ENCODE peak calls at places on chromosomes 11 and 22, in eight cellular contexts. N is CD4-positive, alpha-beta T cell; I is ovary; U is HCT116; Q is mucosa of descending colon; B is GM12865; E is neural progenitor cell; V is GM20000. A is an unnamed sample.

GRCh38 chr22:23248583-23248982 is 68.3 kb downstream of the BCR start:
- DNase-seq in N (no peak), I (no peak), U (no peak), Q (no peak), B (peak), E (peak), V (no peak), A (no peak)

GRCh38 chr11:22510010-22510409 is 115.6 kb downstream of the FANCF start:
- DNase-seq in N (no peak), I (no peak), U (no peak), Q (no peak), B (no peak), E (no peak), V (no peak), A (no peak)

GRCh38 chr11:8777907-8778767 is 95.5 kb downstream of the RPL27A start:
- DNase-seq in N (no peak), I (peak), U (no peak), Q (peak), B (peak), E (peak), V (peak), A (peak)

GRCh38 chr11:27238811-27239210 is 124.2 kb downstream of the CCDC34 start:
- DNase-seq in N (no peak), I (no peak), U (no peak), Q (no peak), B (no peak), E (no peak), V (no peak), A (no peak)

GRCh38 chr11:19311306-19312030 is 70.7 kb upstream of the E2F8 start:
- DNase-seq in N (no peak), I (no peak), U (peak), Q (peak), B (peak), E (peak), V (peak), A (peak)

GRCh38 chr11:133968300-133968699 is 11.5 kb upstream of the IGSF9B start:
- DNase-seq in N (no peak), I (no peak), U (no peak), Q (no peak), B (no peak), E (peak), V (no peak), A (no peak)

GRCh38 chr11:112961751-112962747 is 829 bp downstream of the NCAM1 start:
- DNase-seq in N (no peak), I (peak), U (no peak), Q (peak), B (no peak), E (peak), V (peak), A (peak)

GRCh38 chr11:116742104-116742503 is 30.7 kb downstream of the BUD13 start:
- DNase-seq in N (no peak), I (no peak), U (no peak), Q (no peak), B (no peak), E (no peak), V (no peak), A (no peak)

GRCh38 chr22:26229910-26230309 is 60.6 kb downstream of the SEZ6L start:
- DNase-seq in N (no peak), I (no peak), U (no peak), Q (no peak), B (no peak), E (no peak), V (no peak), A (no peak)

GRCh38 chr11:71996517-71996916 is 2.2 kb upstream of the IL18BP start:
- DNase-seq in N (no peak), I (no peak), U (no peak), Q (no peak), B (no peak), E (no peak), V (no peak), A (no peak)

GRCh38 chr11:75350743-75351540 is 519 bp downstream of the ARRB1 start:
- DNase-seq in N (peak), I (peak), U (no peak), Q (peak), B (no peak), E (peak), V (peak), A (peak)

GRCh38 chr11:101128571-101129202 is 926 bp downstream of the PGR start:
- DNase-seq in N (no peak), I (peak), U (no peak), Q (peak), B (no peak), E (peak), V (peak), A (peak)

GRCh38 chr11:11313902-11314692 is 39.0 kb downstream of the CSNK2A3 start:
- DNase-seq in N (no peak), I (peak), U (no peak), Q (no peak), B (no peak), E (no peak), V (no peak), A (no peak)

GRCh38 chr22:36086170-36086490 is 57.5 kb upstream of the RBFOX2 start:
- DNase-seq in N (no peak), I (no peak), U (no peak), Q (peak), B (no peak), E (no peak), V (no peak), A (no peak)

GRCh38 chr11:45928535-45929215 is 6.2 kb downstream of the LARGE2 start:
- DNase-seq in N (no peak), I (peak), U (no peak), Q (no peak), B (no peak), E (no peak), V (peak), A (no peak)

GRCh38 chr22:20946080-20946986 is 20.7 kb upstream of the AIFM3 start:
- DNase-seq in N (no peak), I (no peak), U (no peak), Q (no peak), B (no peak), E (no peak), V (no peak), A (no peak)

GRCh38 chr11:68142028-68142412 is 20.8 kb upstream of the CHKA start:
- DNase-seq in N (no peak), I (no peak), U (no peak), Q (no peak), B (peak), E (no peak), V (no peak), A (peak)

GRCh38 chr11:125270711-125271110 is 106.2 kb downstream of the PKNOX2 start:
- DNase-seq in N (no peak), I (no peak), U (no peak), Q (no peak), B (no peak), E (no peak), V (no peak), A (no peak)

GRCh38 chr11:34682822-34683221 is 61.9 kb downstream of the EHF start:
- DNase-seq in N (no peak), I (no peak), U (peak), Q (no peak), B (no peak), E (no peak), V (no peak), A (no peak)

GRCh38 chr11:69328231-69328630 is 34.3 kb downstream of the MYEOV start:
- DNase-seq in N (no peak), I (no peak), U (no peak), Q (peak), B (no peak), E (no peak), V (no peak), A (no peak)

GRCh38 chr11:76609736-76610370 is 60.7 kb downstream of the LRRC32 start:
- DNase-seq in N (no peak), I (peak), U (no peak), Q (no peak), B (no peak), E (no peak), V (no peak), A (no peak)

GRCh38 chr22:45157907-45158306 is 5.8 kb upstream of the NUP50 start:
- DNase-seq in N (no peak), I (no peak), U (no peak), Q (no peak), B (no peak), E (no peak), V (no peak), A (no peak)

GRCh38 chr11:133619397-133619796 is 87.1 kb upstream of the OPCML start:
- DNase-seq in N (no peak), I (no peak), U (no peak), Q (no peak), B (no peak), E (peak), V (no peak), A (no peak)

GRCh38 chr11:126347751-126348628 is 7.5 kb upstream of the ST3GAL4 start:
- DNase-seq in N (no peak), I (peak), U (no peak), Q (no peak), B (no peak), E (no peak), V (no peak), A (no peak)

GRCh38 chr11:31500560-31500959 is 8.9 kb downstream of the IMMP1L start:
- DNase-seq in N (no peak), I (no peak), U (no peak), Q (no peak), B (no peak), E (no peak), V (no peak), A (no peak)

GRCh38 chr22:26496456-26496855 is 12.8 kb downstream of the SRRD start:
- DNase-seq in N (no peak), I (no peak), U (no peak), Q (no peak), B (no peak), E (no peak), V (no peak), A (no peak)

GRCh38 chr11:119706029-119706428 is 23.0 kb downstream of the NECTIN1 start:
- DNase-seq in N (no peak), I (no peak), U (no peak), Q (no peak), B (no peak), E (no peak), V (no peak), A (no peak)

GRCh38 chr11:67983916-67984315 is 20.0 kb downstream of the UNC93B1 start:
- DNase-seq in N (no peak), I (no peak), U (no peak), Q (no peak), B (no peak), E (no peak), V (no peak), A (no peak)

GRCh38 chr11:63505857-63506528 is at the start of gene LGALS12:
- DNase-seq in N (no peak), I (no peak), U (no peak), Q (no peak), B (no peak), E (no peak), V (peak), A (peak)

GRCh38 chr22:32706149-32706548 is 95.4 kb upstream of the TIMP3 start:
- DNase-seq in N (no peak), I (no peak), U (no peak), Q (no peak), B (no peak), E (peak), V (no peak), A (no peak)

GRCh38 chr22:48778308-48779195 is 1049.1 kb downstream of the BRD1 start:
- DNase-seq in N (no peak), I (no peak), U (no peak), Q (no peak), B (no peak), E (no peak), V (no peak), A (no peak)

GRCh38 chr22:37594237-37594636 is 14.3 kb upstream of the LGALS2 start:
- DNase-seq in N (no peak), I (no peak), U (no peak), Q (no peak), B (no peak), E (no peak), V (no peak), A (no peak)
- TF ChIP-seq CTCF in N (no peak), I (no peak), U (peak), Q (no peak), B (no peak), E (no peak), V (no peak), A (no peak)

DNA sequence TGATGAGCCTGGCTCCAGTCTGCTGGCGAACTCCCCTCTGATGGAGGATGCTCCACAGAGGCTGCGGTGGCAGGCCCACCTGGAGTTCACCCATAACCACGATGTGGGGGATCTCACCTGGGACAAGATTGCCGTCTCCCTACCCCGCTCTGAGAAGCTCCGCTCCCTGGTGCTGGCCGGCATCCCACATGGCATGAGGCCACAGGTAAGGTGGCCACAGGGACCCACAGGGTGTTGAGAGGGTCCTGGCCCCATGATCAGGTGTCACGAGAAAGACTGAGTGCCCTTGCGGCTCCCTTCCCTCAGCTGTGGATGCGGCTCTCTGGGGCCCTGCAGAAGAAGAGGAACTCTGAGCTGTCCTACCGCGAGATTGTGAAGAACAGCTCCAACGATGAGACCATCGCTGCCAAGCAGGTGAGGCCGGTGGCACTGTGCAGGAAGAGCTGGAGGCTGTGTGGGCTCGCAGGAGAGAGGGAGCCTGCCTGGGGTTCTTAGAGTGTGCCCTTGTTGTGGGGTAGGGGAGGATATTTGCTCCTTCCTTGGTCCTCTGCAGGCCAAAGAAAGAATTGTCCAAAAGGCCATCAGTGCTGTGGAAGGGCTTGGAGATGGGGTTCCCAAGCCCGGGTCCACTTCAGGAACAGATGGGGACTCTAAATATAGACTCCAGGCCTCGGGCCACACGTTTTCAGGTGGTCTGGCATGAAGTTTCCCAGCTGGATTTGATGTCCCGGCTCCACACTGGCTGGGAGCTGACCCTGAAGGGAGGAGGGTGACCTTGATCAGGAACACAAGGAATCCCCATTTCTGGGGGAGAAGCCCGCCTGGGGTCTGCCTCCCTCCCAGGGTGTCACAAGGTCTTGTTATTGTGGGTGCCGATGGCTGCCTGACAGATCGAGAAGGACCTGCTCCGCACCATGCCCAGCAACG is 34.1 kb downstream of the SGSM3 start:
- DNase-seq in N (no peak), I (no peak), U (no peak), Q (no peak), B (no peak), E (no peak), V (no peak), A (no peak)
- TF ChIP-seq CTCF in N (no peak), I (no peak), U (no peak), Q (no peak), B (no peak), E (no peak), V (no peak), A (no peak)

DNA sequence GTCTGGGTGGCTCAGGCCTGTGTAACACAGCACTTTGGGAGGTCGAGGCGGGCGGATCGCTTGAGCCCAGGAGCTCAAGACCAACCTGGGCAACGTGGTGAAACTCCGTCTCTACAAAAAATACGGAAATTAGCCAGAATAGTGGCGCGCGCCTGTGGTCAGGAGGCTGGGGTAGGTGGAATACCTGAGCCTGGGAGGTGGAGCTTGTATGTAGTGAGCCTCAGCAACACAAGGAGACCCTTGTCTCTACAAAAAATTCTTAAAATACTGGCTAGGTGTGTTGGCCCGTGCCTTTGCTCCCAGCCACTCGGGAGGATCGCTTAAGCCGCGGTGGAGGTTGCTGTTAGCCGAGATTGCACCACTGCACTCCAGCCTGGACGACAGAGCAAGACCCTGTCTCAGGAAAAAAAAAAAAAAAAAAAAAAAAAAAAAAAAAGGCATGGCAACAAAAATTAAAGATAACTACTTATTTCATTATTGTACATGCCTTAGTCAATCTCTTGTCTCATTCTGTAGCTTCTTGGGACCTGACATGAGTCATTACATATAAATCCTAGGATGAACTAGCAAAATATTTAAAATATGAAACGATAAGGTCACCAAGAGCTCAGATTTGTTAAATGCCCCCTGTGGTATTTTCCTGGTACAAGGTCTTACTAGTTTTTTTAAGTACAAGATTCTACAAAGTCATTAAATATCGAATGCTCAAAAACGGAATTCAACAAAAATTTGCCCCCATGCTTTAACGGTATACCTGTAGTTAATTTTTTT is 1.1 kb downstream of the TAF1D start:
- DNase-seq in N (no peak), I (no peak), U (no peak), Q (no peak), B (peak), E (peak), V (no peak), A (no peak)
- TF ChIP-seq CTCF in N (no peak), I (no peak), U (no peak), Q (no peak), B (no peak), E (no peak), V (no peak), A (no peak)

DNA sequence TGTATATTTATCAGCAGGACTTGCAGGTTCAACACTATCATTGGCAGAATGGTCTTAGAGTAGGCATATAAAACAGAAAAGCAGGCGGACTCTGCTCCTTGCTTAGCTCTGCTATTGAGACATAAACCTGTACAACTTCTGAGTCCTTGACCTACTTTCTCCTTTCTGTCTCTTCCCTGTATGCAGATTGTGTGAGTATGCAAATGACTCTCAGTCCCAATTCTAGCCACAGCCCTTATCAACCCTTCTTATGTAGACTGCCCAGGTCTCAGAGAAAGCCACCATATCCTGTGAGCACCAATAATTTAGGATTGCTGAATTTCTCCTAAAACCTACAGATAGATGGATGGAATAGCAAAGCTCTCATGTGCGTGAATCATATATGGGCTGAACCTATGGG is 367.6 kb upstream of the DDI1 start:
- DNase-seq in N (no peak), I (no peak), U (no peak), Q (no peak), B (no peak), E (no peak), V (no peak), A (no peak)
- TF ChIP-seq CTCF in N (no peak), I (no peak), U (no peak), Q (no peak), B (no peak), E (no peak), V (no peak), A (no peak)